ENCODE peak calls at places on chromosome 16, in four cellular contexts. G, C, Z and N are unnamed samples.

GRCh38 chr16:9840761-9841665 is 341.2 kb downstream of the GRIN2A start:
- DNase-seq in G (no peak), C (no peak), Z (no peak), N (no peak)

GRCh38 chr16:19745286-19746018 is 27.4 kb downstream of the IQCK start:
- DNase-seq in G (peak), C (no peak), Z (no peak), N (no peak)

GRCh38 chr16:65975049-65975708 is 391.3 kb upstream of the CDH5 start:
- DNase-seq in G (no peak), C (no peak), Z (no peak), N (no peak)

GRCh38 chr16:2518823-2519710 is 1.1 kb upstream of the AMDHD2 start:
- DNase-seq in G (no peak), C (no peak), Z (no peak), N (no peak)

GRCh38 chr16:52404546-52404945 is 142.4 kb downstream of the TOX3 start:
- DNase-seq in G (no peak), C (no peak), Z (no peak), N (no peak)

GRCh38 chr16:77584205-77584859 is 138.0 kb upstream of the NUDT7 start:
- DNase-seq in G (no peak), C (no peak), Z (peak), N (peak)

GRCh38 chr16:77896357-77896972 is 108.1 kb downstream of the VAT1L start:
- DNase-seq in G (no peak), C (no peak), Z (peak), N (peak)

GRCh38 chr16:2023098-2023925 is 3.4 kb upstream of the NHERF2 start:
- DNase-seq in G (no peak), C (peak), Z (peak), N (peak)

GRCh38 chr16:79217375-79218011 is 383.0 kb downstream of the MAF start:
- DNase-seq in G (no peak), C (no peak), Z (no peak), N (no peak)

GRCh38 chr16:89359296-89360147 is 130.8 kb downstream of the ANKRD11 start:
- DNase-seq in G (no peak), C (no peak), Z (peak), N (no peak)

GRCh38 chr16:52731219-52731875 is 184.4 kb upstream of the TOX3 start:
- DNase-seq in G (no peak), C (no peak), Z (no peak), N (no peak)

GRCh38 chr16:48413291-48413690 is 28.1 kb upstream of the SIAH1 start:
- DNase-seq in G (no peak), C (no peak), Z (no peak), N (no peak)

GRCh38 chr16:9092282-9092962 is 978 bp downstream of the HAPSTR1 start:
- DNase-seq in G (no peak), C (no peak), Z (peak), N (peak)

GRCh38 chr16:57485916-57486857 is at the start of gene DOK4:
- DNase-seq in G (no peak), C (peak), Z (peak), N (peak)

GRCh38 chr16:80569440-80570105 is 28.8 kb downstream of the DYNLRB2 start:
- DNase-seq in G (no peak), C (no peak), Z (no peak), N (no peak)

GRCh38 chr16:11260596-11260966 is 4.6 kb upstream of the SOCS1 start:
- DNase-seq in G (no peak), C (no peak), Z (no peak), N (no peak)

GRCh38 chr16:1536601-1537000 is 3.1 kb downstream of the TMEM204 start:
- DNase-seq in G (no peak), C (no peak), Z (no peak), N (no peak)

GRCh38 chr16:23520500-23520899 is 10.2 kb upstream of the GGA2 start:
- DNase-seq in G (no peak), C (no peak), Z (no peak), N (no peak)

GRCh38 chr16:29821663-29822115 is 1.4 kb downstream of the MVP start:
- DNase-seq in G (peak), C (no peak), Z (no peak), N (no peak)

GRCh38 chr16:29818082-29818481 is 2.1 kb downstream of the PAGR1 start:
- DNase-seq in G (no peak), C (no peak), Z (no peak), N (no peak)

GRCh38 chr16:29820730-29821662 is 734 bp downstream of the MVP start:
- DNase-seq in G (no peak), C (no peak), Z (no peak), N (no peak)

GRCh38 chr16:29820271-29820701 is at the start of gene MVP:
- DNase-seq in G (no peak), C (peak), Z (peak), N (no peak)

GRCh38 chr16:29819506-29819905 is 756 bp upstream of the MVP start:
- DNase-seq in G (no peak), C (no peak), Z (no peak), N (no peak)
- TF ChIP-seq CTCF in G (peak), C (no peak), Z (peak), N (no peak)

GRCh38 chr16:67924140-67924906 is 7.3 kb downstream of the CTRL start:
- DNase-seq in G (no peak), C (no peak), Z (no peak), N (no peak)

GRCh38 chr16:67928147-67928546 is 3.5 kb downstream of the CTRL start:
- DNase-seq in G (no peak), C (no peak), Z (no peak), N (no peak)

GRCh38 chr16:67927131-67927941 is 4.3 kb downstream of the CTRL start:
- DNase-seq in G (no peak), C (no peak), Z (no peak), N (no peak)

GRCh38 chr16:67928561-67929364 is 2.9 kb downstream of the CTRL start:
- DNase-seq in G (no peak), C (peak), Z (peak), N (peak)

GRCh38 chr16:67926181-67926742 is 5.4 kb downstream of the CTRL start:
- DNase-seq in G (no peak), C (no peak), Z (no peak), N (no peak)
- TF ChIP-seq CTCF in G (peak), C (peak), Z (peak), N (no peak)

GRCh38 chr16:82582971-82583370 is 43.8 kb upstream of the CDH13 start:
- DNase-seq in G (no peak), C (no peak), Z (no peak), N (no peak)

GRCh38 chr16:82584553-82585152 is 42.1 kb upstream of the CDH13 start:
- DNase-seq in G (no peak), C (peak), Z (no peak), N (no peak)

GRCh38 chr16:82585675-82586074 is 41.1 kb upstream of the CDH13 start:
- DNase-seq in G (no peak), C (no peak), Z (no peak), N (no peak)

GRCh38 chr16:82583415-82583814 is 43.4 kb upstream of the CDH13 start:
- DNase-seq in G (no peak), C (no peak), Z (no peak), N (no peak)

DNA sequence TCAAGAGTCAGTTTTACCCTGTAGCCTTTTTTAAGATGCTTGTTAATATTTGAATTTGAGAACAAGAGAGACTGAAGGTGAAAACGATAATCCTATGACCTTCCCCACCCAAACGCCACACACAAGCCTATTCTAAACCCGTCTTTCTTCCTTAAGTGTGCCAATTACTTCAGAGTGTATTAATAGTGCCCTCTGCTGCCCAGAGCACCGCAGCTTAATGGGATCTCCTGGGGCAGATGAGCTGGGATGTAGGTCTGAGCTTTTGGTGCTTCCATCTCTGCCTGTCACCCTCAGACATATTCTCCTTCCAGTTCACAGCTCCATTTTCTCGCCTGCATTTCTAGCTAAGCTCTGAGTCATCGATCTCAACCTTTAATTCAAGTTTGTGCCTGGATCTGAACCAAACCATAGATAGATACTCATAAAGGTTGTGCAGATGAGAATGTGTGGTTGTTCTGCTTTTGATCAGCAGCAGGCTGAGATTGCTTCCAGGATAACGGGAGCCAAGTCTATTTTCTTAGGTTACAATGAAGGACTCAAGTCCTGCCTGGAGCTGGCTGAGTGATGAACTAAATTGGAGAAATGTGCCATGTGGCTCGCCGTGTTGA is 46.4 kb upstream of the CDH13 start:
- DNase-seq in G (no peak), C (no peak), Z (peak), N (no peak)
- TF ChIP-seq CTCF in G (peak), C (no peak), Z (peak), N (no peak)

GRCh38 chr16:58678269-58678668 is 6.3 kb downstream of the SLC38A7 start:
- DNase-seq in G (no peak), C (no peak), Z (no peak), N (no peak)

GRCh38 chr16:58684354-58685083 is at the start of gene SLC38A7:
- DNase-seq in G (peak), C (peak), Z (peak), N (peak)

GRCh38 chr16:58679763-58680162 is 4.8 kb downstream of the SLC38A7 start:
- DNase-seq in G (no peak), C (no peak), Z (no peak), N (no peak)

GRCh38 chr16:58684001-58684353 is 593 bp downstream of the SLC38A7 start:
- DNase-seq in G (no peak), C (no peak), Z (no peak), N (no peak)

GRCh38 chr16:58678716-58679115 is 5.9 kb downstream of the SLC38A7 start:
- DNase-seq in G (no peak), C (no peak), Z (no peak), N (no peak)
- TF ChIP-seq CTCF in G (no peak), C (peak), Z (peak), N (no peak)

GRCh38 chr16:67445441-67445912 is 14.6 kb downstream of the HSD11B2 start:
- DNase-seq in G (no peak), C (no peak), Z (no peak), N (no peak)
- TF ChIP-seq CTCF in G (no peak), C (no peak), Z (peak), N (no peak)

GRCh38 chr16:87418644-87419043 is 26.5 kb downstream of the MAP1LC3B start:
- DNase-seq in G (no peak), C (no peak), Z (no peak), N (no peak)

GRCh38 chr16:87417511-87417910 is 25.4 kb downstream of the MAP1LC3B start:
- DNase-seq in G (no peak), C (no peak), Z (no peak), N (no peak)

GRCh38 chr16:87415441-87415840 is 23.3 kb downstream of the MAP1LC3B start:
- DNase-seq in G (no peak), C (no peak), Z (no peak), N (no peak)

GRCh38 chr16:87418216-87418615 is 26.1 kb downstream of the MAP1LC3B start:
- DNase-seq in G (no peak), C (no peak), Z (no peak), N (no peak)

DNA sequence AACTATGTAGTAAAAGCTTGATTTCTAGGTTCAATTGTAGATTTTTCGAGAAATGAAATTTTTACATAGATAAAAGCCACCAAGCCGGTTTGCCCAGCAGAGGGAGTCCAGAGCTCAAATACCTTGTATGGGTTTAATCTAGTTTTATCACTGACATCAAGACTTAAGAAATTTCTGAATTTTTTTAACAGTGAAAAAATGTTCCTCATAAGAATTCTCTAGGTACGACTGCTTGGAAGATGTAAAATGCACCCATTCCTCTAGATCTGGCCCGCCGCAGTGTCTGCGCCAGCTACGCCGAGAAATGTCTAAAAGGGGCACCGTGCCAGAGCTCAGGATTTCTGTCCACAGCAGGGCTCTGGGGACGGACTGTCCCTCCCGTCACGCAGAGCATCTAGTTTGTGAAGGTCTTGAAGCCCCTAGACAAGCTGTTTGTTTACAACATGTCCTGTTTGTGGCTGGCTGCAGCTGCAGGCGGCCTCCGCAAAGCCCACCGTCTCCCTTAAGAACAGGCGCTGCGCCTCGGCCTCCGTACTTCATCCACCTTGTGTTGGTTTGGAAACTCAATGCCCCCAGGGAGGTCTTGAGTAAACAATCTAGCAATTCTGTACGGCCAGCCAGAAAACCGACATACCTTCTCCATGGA is 24.8 kb downstream of the MAP1LC3B start:
- DNase-seq in G (no peak), C (no peak), Z (no peak), N (no peak)
- TF ChIP-seq CTCF in G (peak), C (peak), Z (no peak), N (peak)

GRCh38 chr16:81633147-81633619 is 145.9 kb upstream of the PLCG2 start:
- DNase-seq in G (no peak), C (no peak), Z (peak), N (no peak)
- TF ChIP-seq CTCF in G (no peak), C (no peak), Z (peak), N (peak)

GRCh38 chr16:29910819-29911675 is 10.8 kb downstream of the ASPHD1 start:
- DNase-seq in G (no peak), C (no peak), Z (no peak), N (no peak)
- TF ChIP-seq CTCF in G (no peak), C (no peak), Z (no peak), N (no peak)

GRCh38 chr16:16099320-16099719 is 124.0 kb downstream of the ABCC6 start:
- DNase-seq in G (no peak), C (no peak), Z (no peak), N (no peak)

GRCh38 chr16:16096858-16097213 is 126.5 kb downstream of the ABCC6 start:
- DNase-seq in G (no peak), C (no peak), Z (no peak), N (no peak)

GRCh38 chr16:16093625-16094332 is 129.5 kb downstream of the ABCC6 start:
- DNase-seq in G (no peak), C (no peak), Z (no peak), N (no peak)

GRCh38 chr16:16095646-16096045 is 127.6 kb downstream of the ABCC6 start:
- DNase-seq in G (no peak), C (no peak), Z (no peak), N (no peak)

GRCh38 chr16:16096161-16096857 is 127.0 kb downstream of the ABCC6 start:
- DNase-seq in G (peak), C (no peak), Z (no peak), N (no peak)
- TF ChIP-seq CTCF in G (peak), C (no peak), Z (no peak), N (no peak)